ENCODE peak calls at places on chromosomes 12 and 14, in eight cellular contexts. R is H1; E is activated T-helper 1 cell treated with anti-CD3 and anti-CD28 coated beads, Interleukin-2, amount 50 U/mL, for 16 hours; S is upper lobe of right lung; A is gastrocnemius medialis; Q is GM13977; Y is retinal pigment epithelial cell; O is fibroblast of pulmonary artery. L is an unnamed sample.

GRCh38 chr12:132429122-132429931 is 60.6 kb upstream of the FBRSL1 start:
- DNase-seq in R (no peak), E (no peak), S (no peak), A (no peak), Q (no peak), Y (no peak), O (no peak), L (no peak)

GRCh38 chr14:44962573-44963528 is 861 bp downstream of the TOGARAM1 start:
- DNase-seq in R (no peak), E (peak), S (peak), A (peak), Q (peak), Y (no peak), O (peak), L (no peak)

GRCh38 chr12:1497161-1497560 is 97.2 kb downstream of the FBXL14 start:
- DNase-seq in R (no peak), E (no peak), S (no peak), A (no peak), Q (no peak), Y (no peak), O (no peak), L (no peak)

GRCh38 chr14:52111583-52111982 is 42.7 kb upstream of the NID2 start:
- DNase-seq in R (no peak), E (no peak), S (no peak), A (no peak), Q (no peak), Y (no peak), O (peak), L (no peak)

GRCh38 chr12:104865080-104865479 is 93.0 kb downstream of the SLC41A2 start:
- DNase-seq in R (no peak), E (no peak), S (no peak), A (no peak), Q (peak), Y (no peak), O (no peak), L (no peak)

GRCh38 chr12:111455448-111456320 is 50.0 kb downstream of the SH2B3 start:
- DNase-seq in R (no peak), E (no peak), S (no peak), A (no peak), Q (no peak), Y (no peak), O (peak), L (no peak)

GRCh38 chr14:101241807-101242278 is 319.5 kb upstream of the DIO3 start:
- DNase-seq in R (no peak), E (no peak), S (no peak), A (no peak), Q (no peak), Y (no peak), O (no peak), L (no peak)

GRCh38 chr14:103725001-103725682 is 9.5 kb downstream of the ZFYVE21 start:
- DNase-seq in R (no peak), E (no peak), S (no peak), A (no peak), Q (no peak), Y (no peak), O (no peak), L (no peak)

GRCh38 chr12:103505371-103506236 is 9.8 kb upstream of the C12orf42 start:
- DNase-seq in R (no peak), E (no peak), S (no peak), A (no peak), Q (peak), Y (no peak), O (no peak), L (no peak)

GRCh38 chr12:66252771-66253170 is 49.5 kb upstream of the HELB start:
- DNase-seq in R (no peak), E (no peak), S (no peak), A (no peak), Q (no peak), Y (no peak), O (no peak), L (no peak)

L was measured in effector memory CD4-positive, alpha-beta T cell.